ENCODE peak calls at places on chromosomes 11 and 22, in seven cellular contexts. Q is IMR-90, L is PC-9, U is PC-3, Y is mammary epithelial cell, O is neuronal stem cell, D is astrocyte. R is an unnamed sample.

GRCh38 chr22:48708558-48709245 is 1119.0 kb downstream of the BRD1 start:
- DNase-seq in Q (no peak), L (no peak), Y (no peak), O (no peak), U (no peak), D (no peak), R (no peak)

GRCh38 chr11:3683039-3683438 is 11.9 kb upstream of the CHRNA10 start:
- DNase-seq in Y (no peak), D (no peak), Q (no peak), L (no peak), O (no peak), U (no peak), R (no peak)

GRCh38 chr11:46369458-46370152 is 11.9 kb upstream of the MDK start:
- DNase-seq in O (no peak), Q (peak; percentile 77), D (peak; percentile 55), Y (peak; percentile 64), U (peak; percentile 66), L (peak; percentile 79), R (peak; percentile 82)

GRCh38 chr11:48066881-48067800 is 86.8 kb downstream of the PTPRJ start:
- DNase-seq in O (no peak), Q (no peak), L (no peak), D (peak; percentile 79), U (no peak), Y (no peak), R (no peak)

GRCh38 chr11:117037279-117037951 is 60.8 kb downstream of the SIK3 start:
- DNase-seq in D (peak; percentile 33), L (no peak), Y (peak; percentile 35), Q (no peak), O (no peak), U (no peak), R (no peak)

GRCh38 chr22:28711820-28712777 is 29.5 kb downstream of the CHEK2 start:
- DNase-seq in L (no peak), Y (peak; percentile 88), D (peak; percentile 96), Q (peak; percentile 97), O (no peak), U (peak; percentile 64), R (no peak)

GRCh38 chr11:75815345-75815983 is 454 bp downstream of the UVRAG start:
- DNase-seq in U (peak; percentile 33), L (no peak), O (no peak), Q (peak; percentile 29), Y (no peak), D (peak; percentile 23), R (peak; percentile 75)

GRCh38 chr11:64251986-64252837 is 882 bp downstream of the PLCB3 start:
- DNase-seq in O (no peak), D (no peak), Y (peak; percentile 69), U (peak; percentile 77), L (peak; percentile 76), Q (no peak), R (peak; percentile 70)

GRCh38 chr11:41281131-41281742 is 178.2 kb downstream of the LRRC4C start:
- DNase-seq in L (no peak), O (no peak), Y (no peak), U (peak; percentile 43), Q (no peak), D (peak; percentile 90), R (no peak)

GRCh38 chr11:57358991-57359390 is 20.8 kb downstream of the P2RX3 start:
- DNase-seq in D (no peak), Q (no peak), L (no peak), U (no peak), Y (no peak), O (no peak), R (no peak)

GRCh38 chr11:843818-844692 is 1.4 kb downstream of the TSPAN4 start:
- DNase-seq in L (peak; percentile 80), Q (peak; percentile 90), D (peak; percentile 88), Y (peak; percentile 40), O (no peak), U (peak; percentile 88), R (no peak)

GRCh38 chr11:86809561-86809960 is 9.2 kb downstream of the PRSS23 start:
- DNase-seq in O (no peak), Y (no peak), L (no peak), U (no peak), D (no peak), Q (no peak), R (no peak)

GRCh38 chr11:69114811-69115523 is 40.8 kb upstream of the SMIM38 start:
- DNase-seq in U (no peak), Y (no peak), D (no peak), Q (no peak), O (no peak), L (no peak), R (no peak)

GRCh38 chr11:64916040-64916847 is 765 bp downstream of the ATG2A start:
- DNase-seq in U (peak; percentile 22), Y (peak; percentile 48), D (peak; percentile 3), Q (peak; percentile 33), L (peak; percentile 71), O (no peak), R (peak; percentile 68)

GRCh38 chr11:59040607-59041006 is 45.5 kb upstream of the GLYATL1B start:
- DNase-seq in U (no peak), L (no peak), Q (no peak), Y (no peak), D (no peak), O (no peak), R (no peak)

GRCh38 chr11:13276852-13277718 is 505 bp upstream of the BMAL1 start:
- DNase-seq in O (peak; percentile 96), D (peak; percentile 98), L (peak; percentile 96), U (peak; percentile 96), Y (peak; percentile 99), Q (peak; percentile 97), R (no peak)

GRCh38 chr22:46082633-46083032 is 67.7 kb upstream of the PPARA start:
- DNase-seq in L (no peak), Q (no peak), U (no peak), O (no peak), D (no peak), Y (peak; percentile 21), R (no peak)

GRCh38 chr22:46083383-46084350 is 66.7 kb upstream of the PPARA start:
- DNase-seq in U (no peak), L (no peak), D (no peak), Y (peak; percentile 32), O (no peak), Q (no peak), R (no peak)

GRCh38 chr22:46085831-46086576 is 64.3 kb upstream of the PPARA start:
- DNase-seq in U (peak; percentile 90), Y (peak; percentile 90), Q (no peak), O (no peak), L (peak; percentile 93), D (peak; percentile 78), R (no peak)

GRCh38 chr22:46084943-46085830 is 65.1 kb upstream of the PPARA start:
- DNase-seq in U (peak; percentile 76), O (no peak), L (no peak), D (peak; percentile 92), Q (no peak), Y (peak; percentile 89), R (no peak)

DNA sequence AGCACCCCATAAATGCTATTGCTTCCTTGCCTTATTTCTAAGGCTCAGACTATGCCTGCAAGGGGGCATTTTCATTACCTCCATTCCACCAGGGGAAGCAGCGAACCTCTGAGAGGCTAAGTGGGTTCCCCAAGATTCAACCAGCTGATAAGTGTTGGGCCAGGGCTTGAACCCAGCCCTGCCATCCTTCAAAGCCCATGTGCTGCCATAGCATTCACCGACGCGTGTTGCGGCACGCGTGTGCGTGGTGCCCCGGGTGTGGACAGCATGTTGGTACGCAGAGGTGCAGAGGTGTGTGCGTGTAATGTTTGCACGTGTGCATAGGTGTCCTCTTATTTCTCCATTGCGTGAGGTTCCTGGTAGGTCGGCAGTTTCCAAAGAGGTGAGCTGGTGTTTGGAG is 66.0 kb upstream of the PPARA start:
- DNase-seq in D (no peak), U (no peak), Q (no peak), L (no peak), Y (no peak), O (no peak), R (no peak)
- H3K4me3 ChIP-seq in D (peak overlapping the region; percentile 99), U (peak overlapping the region; percentile 94), Q (no peak overlapping the region), L (no peak overlapping the region), Y (peak overlapping the region; percentile 89), O (no peak overlapping the region), R (no peak overlapping the region)

DNA sequence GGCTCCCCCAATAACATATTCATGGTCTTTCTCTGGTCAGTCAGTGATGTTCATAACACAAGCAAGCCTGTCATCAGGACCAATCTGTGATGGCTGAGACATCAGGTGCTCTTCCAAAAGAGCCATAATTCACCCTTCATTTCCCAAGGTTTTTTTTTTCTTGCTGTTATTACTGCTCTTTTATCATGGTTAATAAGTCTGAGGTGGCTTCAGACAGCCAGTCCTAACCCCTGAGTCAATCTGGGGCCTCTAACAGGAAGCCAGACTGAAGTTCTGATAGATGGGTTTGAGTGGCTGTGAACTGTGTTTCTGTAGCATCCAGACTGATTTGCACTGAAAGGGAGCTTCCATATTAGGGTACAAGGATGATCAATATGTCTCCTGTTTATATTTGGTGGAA is 8.8 kb downstream of the EHF start:
- DNase-seq in O (no peak), Y (no peak), D (no peak), Q (peak; percentile 18), L (no peak), U (peak; percentile 23), R (no peak)
- H3K4me2 ChIP-seq in O (no peak overlapping the region), Y (no peak overlapping the region), D (no peak overlapping the region), Q (no peak overlapping the region), L (peak overlapping the region; percentile 91), U (peak overlapping the region; percentile 9), R (no peak overlapping the region)

GRCh38 chr22:19176175-19176630 is 2.3 kb downstream of the SLC25A1 start:
- DNase-seq in D (no peak), L (no peak), Q (no peak), O (no peak), U (no peak), Y (no peak), R (peak; percentile 44)

GRCh38 chr22:19175026-19175601 is 3.4 kb downstream of the SLC25A1 start:
- DNase-seq in O (no peak), U (no peak), D (no peak), Q (no peak), L (no peak), Y (no peak), R (no peak)

GRCh38 chr22:19176732-19177131 is 1.8 kb downstream of the SLC25A1 start:
- DNase-seq in O (no peak), Q (no peak), D (no peak), Y (no peak), U (no peak), L (no peak), R (peak; percentile 63)

GRCh38 chr22:19174106-19175025 is 4.2 kb downstream of the SLC25A1 start:
- DNase-seq in L (peak; percentile 69), Y (peak; percentile 55), O (no peak), U (peak; percentile 21), Q (peak; percentile 42), D (peak; percentile 54), R (peak; percentile 94)

GRCh38 chr22:19175602-19176174 is 2.8 kb downstream of the SLC25A1 start:
- DNase-seq in U (no peak), Q (no peak), L (no peak), O (no peak), Y (no peak), D (no peak), R (peak; percentile 72)
- H3K27ac ChIP-seq in U (no peak overlapping the region), Q (no peak overlapping the region), L (no peak overlapping the region), O (no peak overlapping the region), Y (no peak overlapping the region), D (no peak overlapping the region), R (peak overlapping the region; percentile 97)

GRCh38 chr11:99489561-99489960 is 468.8 kb downstream of the CNTN5 start:
- DNase-seq in L (no peak), U (no peak), Q (peak; percentile 4), O (no peak), Y (no peak), D (no peak), R (no peak)

DNA sequence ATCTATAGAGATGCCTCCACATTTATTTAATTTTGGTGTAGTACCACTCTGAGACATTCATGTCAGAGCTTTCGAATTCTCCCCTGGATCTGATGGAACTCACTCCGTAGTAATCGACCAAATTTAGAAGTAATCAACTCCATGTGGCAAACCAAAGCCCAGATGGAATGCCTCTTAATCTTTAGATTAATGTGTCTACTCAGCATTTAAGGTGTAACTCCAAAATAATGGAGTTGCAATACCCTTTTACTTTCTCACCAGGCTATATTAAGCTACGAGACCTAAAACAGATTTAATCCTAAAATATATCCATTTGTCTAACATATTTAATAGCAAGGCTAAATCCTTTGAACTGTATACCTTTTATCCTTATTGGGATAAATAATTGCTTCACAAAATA is 473.3 kb downstream of the CNTN5 start:
- DNase-seq in L (no peak), D (no peak), U (no peak), Y (no peak), Q (no peak), O (no peak), R (no peak)
- H3K4me3 ChIP-seq in L (no peak overlapping the region), D (no peak overlapping the region), U (no peak overlapping the region), Y (no peak overlapping the region), Q (no peak overlapping the region), O (no peak overlapping the region), R (no peak overlapping the region)